ENCODE peak calls at places on chromosomes 5 and 9, in eight cellular contexts. One of them, this sample, is unnamed.

GRCh38 chr5:80745490-80745889 is 90.7 kb upstream of the DHFR start:
- DNase-seq in body of pancreas: no peak
- DNase-seq in hepatocyte: no peak
- DNase-seq in left ventricle myocardium inferior: no peak
- DNase-seq in OCI-LY7: no peak
- DNase-seq in upper lobe of right lung: no peak
- DNase-seq in A549: no peak
- DNase-seq in effector memory CD4-positive, alpha-beta T cell: no peak
- DNase-seq in this sample: no peak

GRCh38 chr5:149285153-149285552 is 13.5 kb downstream of the AFAP1L1 start:
- DNase-seq in body of pancreas: no peak
- DNase-seq in hepatocyte: no peak
- DNase-seq in left ventricle myocardium inferior: no peak
- DNase-seq in OCI-LY7: no peak
- DNase-seq in upper lobe of right lung: no peak
- DNase-seq in A549: no peak
- DNase-seq in effector memory CD4-positive, alpha-beta T cell: no peak
- DNase-seq in this sample: no peak

GRCh38 chr9:82010711-82011110 is 22.1 kb downstream of the SPATA31D1 start:
- DNase-seq in body of pancreas: no peak
- DNase-seq in hepatocyte: no peak
- DNase-seq in left ventricle myocardium inferior: no peak
- DNase-seq in OCI-LY7: no peak
- DNase-seq in upper lobe of right lung: no peak
- DNase-seq in A549: no peak
- DNase-seq in effector memory CD4-positive, alpha-beta T cell: no peak
- DNase-seq in this sample: no peak

GRCh38 chr5:30736642-30737041 is 456.8 kb upstream of the CDH6 start:
- DNase-seq in body of pancreas: no peak
- DNase-seq in hepatocyte: no peak
- DNase-seq in left ventricle myocardium inferior: no peak
- DNase-seq in OCI-LY7: no peak
- DNase-seq in upper lobe of right lung: no peak
- DNase-seq in A549: no peak
- DNase-seq in effector memory CD4-positive, alpha-beta T cell: no peak
- DNase-seq in this sample: no peak

GRCh38 chr5:176172246-176172645 is 66.0 kb upstream of the SIMC1 start:
- DNase-seq in body of pancreas: no peak
- DNase-seq in hepatocyte: no peak
- DNase-seq in left ventricle myocardium inferior: no peak
- DNase-seq in OCI-LY7: no peak
- DNase-seq in upper lobe of right lung: no peak
- DNase-seq in A549: no peak
- DNase-seq in effector memory CD4-positive, alpha-beta T cell: no peak
- DNase-seq in this sample: no peak

GRCh38 chr9:81737871-81738507 is 48.6 kb upstream of the TLE1 start:
- DNase-seq in body of pancreas: peak; percentile 73
- DNase-seq in hepatocyte: peak; percentile 62
- DNase-seq in left ventricle myocardium inferior: no peak
- DNase-seq in OCI-LY7: no peak
- DNase-seq in upper lobe of right lung: no peak
- DNase-seq in A549: peak; percentile 94
- DNase-seq in effector memory CD4-positive, alpha-beta T cell: no peak
- DNase-seq in this sample: peak; percentile 81

GRCh38 chr9:6873862-6874261 is 116.1 kb downstream of the KDM4C start:
- DNase-seq in body of pancreas: no peak
- DNase-seq in hepatocyte: no peak
- DNase-seq in left ventricle myocardium inferior: no peak
- DNase-seq in OCI-LY7: no peak
- DNase-seq in upper lobe of right lung: no peak
- DNase-seq in A549: no peak
- DNase-seq in effector memory CD4-positive, alpha-beta T cell: no peak
- DNase-seq in this sample: no peak

GRCh38 chr5:124735169-124735858 is 11.1 kb downstream of the ZNF608 start:
- DNase-seq in body of pancreas: no peak
- DNase-seq in hepatocyte: peak; percentile 80
- DNase-seq in left ventricle myocardium inferior: no peak
- DNase-seq in OCI-LY7: peak; percentile 73
- DNase-seq in upper lobe of right lung: no peak
- DNase-seq in A549: no peak
- DNase-seq in effector memory CD4-positive, alpha-beta T cell: no peak
- DNase-seq in this sample: peak; percentile 54

GRCh38 chr9:125233678-125234077 is 7.5 kb downstream of the HSPA5 start:
- DNase-seq in body of pancreas: peak; percentile 19
- DNase-seq in hepatocyte: peak; percentile 76
- DNase-seq in left ventricle myocardium inferior: no peak
- DNase-seq in OCI-LY7: no peak
- DNase-seq in upper lobe of right lung: no peak
- DNase-seq in A549: peak; percentile 66
- DNase-seq in effector memory CD4-positive, alpha-beta T cell: no peak
- DNase-seq in this sample: no peak

GRCh38 chr5:38968665-38969064 is 105.5 kb downstream of the RICTOR start:
- DNase-seq in body of pancreas: no peak
- DNase-seq in hepatocyte: no peak
- DNase-seq in left ventricle myocardium inferior: no peak
- DNase-seq in OCI-LY7: no peak
- DNase-seq in upper lobe of right lung: no peak
- DNase-seq in A549: no peak
- DNase-seq in effector memory CD4-positive, alpha-beta T cell: no peak
- DNase-seq in this sample: no peak

GRCh38 chr5:53069626-53070025 is 39.9 kb downstream of the MOCS2 start:
- DNase-seq in body of pancreas: no peak
- DNase-seq in hepatocyte: no peak
- DNase-seq in left ventricle myocardium inferior: no peak
- DNase-seq in OCI-LY7: no peak
- DNase-seq in upper lobe of right lung: no peak
- DNase-seq in A549: no peak
- DNase-seq in effector memory CD4-positive, alpha-beta T cell: no peak
- DNase-seq in this sample: no peak

GRCh38 chr9:135268981-135269380 is 181.5 kb downstream of the OLFM1 start:
- DNase-seq in body of pancreas: no peak
- DNase-seq in hepatocyte: no peak
- DNase-seq in left ventricle myocardium inferior: no peak
- DNase-seq in OCI-LY7: no peak
- DNase-seq in upper lobe of right lung: no peak
- DNase-seq in A549: no peak
- DNase-seq in effector memory CD4-positive, alpha-beta T cell: no peak
- DNase-seq in this sample: no peak

GRCh38 chr9:126939821-126940221 is 25.2 kb downstream of the RALGPS1 start:
- DNase-seq in body of pancreas: peak; percentile 76
- DNase-seq in hepatocyte: peak; percentile 87
- DNase-seq in left ventricle myocardium inferior: no peak
- DNase-seq in OCI-LY7: no peak
- DNase-seq in upper lobe of right lung: peak; percentile 71
- DNase-seq in A549: peak; percentile 46
- DNase-seq in effector memory CD4-positive, alpha-beta T cell: no peak
- DNase-seq in this sample: no peak

GRCh38 chr9:35116898-35117551 is 1.4 kb upstream of the ATOSB start:
- DNase-seq in body of pancreas: peak; percentile 97
- DNase-seq in hepatocyte: peak; percentile 97
- DNase-seq in left ventricle myocardium inferior: peak; percentile 88
- DNase-seq in OCI-LY7: peak; percentile 92
- DNase-seq in upper lobe of right lung: peak; percentile 92
- DNase-seq in A549: peak; percentile 93
- DNase-seq in effector memory CD4-positive, alpha-beta T cell: peak; percentile 82
- DNase-seq in this sample: peak; percentile 80

GRCh38 chr9:97501177-97501971 is at the start of gene TMOD1:
- DNase-seq in body of pancreas: peak; percentile 85
- DNase-seq in hepatocyte: peak; percentile 76
- DNase-seq in left ventricle myocardium inferior: peak; percentile 82
- DNase-seq in OCI-LY7: no peak
- DNase-seq in upper lobe of right lung: peak; percentile 87
- DNase-seq in A549: peak; percentile 45
- DNase-seq in effector memory CD4-positive, alpha-beta T cell: peak; percentile 11
- DNase-seq in this sample: peak; percentile 80

GRCh38 chr5:17463653-17464052 is 34.4 kb upstream of the TAF11L2 start:
- DNase-seq in body of pancreas: no peak
- DNase-seq in hepatocyte: no peak
- DNase-seq in left ventricle myocardium inferior: no peak
- DNase-seq in OCI-LY7: no peak
- DNase-seq in upper lobe of right lung: no peak
- DNase-seq in A549: no peak
- DNase-seq in effector memory CD4-positive, alpha-beta T cell: no peak
- DNase-seq in this sample: no peak

GRCh38 chr9:37407468-37407867 is 15.0 kb upstream of the GRHPR start:
- DNase-seq in body of pancreas: no peak
- DNase-seq in hepatocyte: no peak
- DNase-seq in left ventricle myocardium inferior: no peak
- DNase-seq in OCI-LY7: peak; percentile 81
- DNase-seq in upper lobe of right lung: no peak
- DNase-seq in A549: peak; percentile 42
- DNase-seq in effector memory CD4-positive, alpha-beta T cell: no peak
- DNase-seq in this sample: no peak

GRCh38 chr5:174571662-174572397 is 152.6 kb upstream of the MSX2 start:
- DNase-seq in body of pancreas: peak; percentile 62
- DNase-seq in hepatocyte: peak; percentile 92
- DNase-seq in left ventricle myocardium inferior: peak; percentile 18
- DNase-seq in OCI-LY7: no peak
- DNase-seq in upper lobe of right lung: no peak
- DNase-seq in A549: peak; percentile 85
- DNase-seq in effector memory CD4-positive, alpha-beta T cell: no peak
- DNase-seq in this sample: peak; percentile 73

GRCh38 chr5:67636850-67637524 is 440.4 kb upstream of the CD180 start:
- DNase-seq in body of pancreas: no peak
- DNase-seq in hepatocyte: no peak
- DNase-seq in left ventricle myocardium inferior: no peak
- DNase-seq in OCI-LY7: no peak
- DNase-seq in upper lobe of right lung: no peak
- DNase-seq in A549: no peak
- DNase-seq in effector memory CD4-positive, alpha-beta T cell: no peak
- DNase-seq in this sample: no peak

GRCh38 chr5:103886826-103887225 is 324.2 kb upstream of the NUDT12 start:
- DNase-seq in body of pancreas: no peak
- DNase-seq in hepatocyte: no peak
- DNase-seq in left ventricle myocardium inferior: no peak
- DNase-seq in OCI-LY7: no peak
- DNase-seq in upper lobe of right lung: no peak
- DNase-seq in A549: no peak
- DNase-seq in effector memory CD4-positive, alpha-beta T cell: no peak
- DNase-seq in this sample: no peak

GRCh38 chr5:175418252-175418651 is 25.7 kb downstream of the DRD1 start:
- DNase-seq in body of pancreas: no peak
- DNase-seq in hepatocyte: no peak
- DNase-seq in left ventricle myocardium inferior: no peak
- DNase-seq in OCI-LY7: no peak
- DNase-seq in upper lobe of right lung: no peak
- DNase-seq in A549: no peak
- DNase-seq in effector memory CD4-positive, alpha-beta T cell: no peak
- DNase-seq in this sample: no peak

GRCh38 chr5:123844873-123845272 is 332.9 kb downstream of the CSNK1G3 start:
- DNase-seq in body of pancreas: no peak
- DNase-seq in hepatocyte: no peak
- DNase-seq in left ventricle myocardium inferior: no peak
- DNase-seq in OCI-LY7: no peak
- DNase-seq in upper lobe of right lung: no peak
- DNase-seq in A549: no peak
- DNase-seq in effector memory CD4-positive, alpha-beta T cell: no peak
- DNase-seq in this sample: no peak

GRCh38 chr9:123349691-123350480 is 6.1 kb upstream of the CRB2 start:
- DNase-seq in body of pancreas: peak; percentile 61
- DNase-seq in hepatocyte: peak; percentile 81
- DNase-seq in left ventricle myocardium inferior: no peak
- DNase-seq in OCI-LY7: peak; percentile 83
- DNase-seq in upper lobe of right lung: no peak
- DNase-seq in A549: peak; percentile 52
- DNase-seq in effector memory CD4-positive, alpha-beta T cell: peak; percentile 46
- DNase-seq in this sample: peak; percentile 90

GRCh38 chr9:133972041-133972970 is 19.8 kb downstream of the VAV2 start:
- DNase-seq in body of pancreas: no peak
- DNase-seq in hepatocyte: peak; percentile 84
- DNase-seq in left ventricle myocardium inferior: no peak
- DNase-seq in OCI-LY7: no peak
- DNase-seq in upper lobe of right lung: peak; percentile 61
- DNase-seq in A549: no peak
- DNase-seq in effector memory CD4-positive, alpha-beta T cell: no peak
- DNase-seq in this sample: no peak
- H3K27ac ChIP-seq in body of pancreas: peak overlapping the region; percentile 64
- H3K27ac ChIP-seq in hepatocyte: peak overlapping the region; percentile 95
- H3K27ac ChIP-seq in left ventricle myocardium inferior: no peak overlapping the region
- H3K27ac ChIP-seq in OCI-LY7: no peak overlapping the region
- H3K27ac ChIP-seq in upper lobe of right lung: no peak overlapping the region
- H3K27ac ChIP-seq in A549: no peak overlapping the region
- H3K27ac ChIP-seq in effector memory CD4-positive, alpha-beta T cell: no peak overlapping the region
- H3K27ac ChIP-seq in this sample: no peak overlapping the region

DNA sequence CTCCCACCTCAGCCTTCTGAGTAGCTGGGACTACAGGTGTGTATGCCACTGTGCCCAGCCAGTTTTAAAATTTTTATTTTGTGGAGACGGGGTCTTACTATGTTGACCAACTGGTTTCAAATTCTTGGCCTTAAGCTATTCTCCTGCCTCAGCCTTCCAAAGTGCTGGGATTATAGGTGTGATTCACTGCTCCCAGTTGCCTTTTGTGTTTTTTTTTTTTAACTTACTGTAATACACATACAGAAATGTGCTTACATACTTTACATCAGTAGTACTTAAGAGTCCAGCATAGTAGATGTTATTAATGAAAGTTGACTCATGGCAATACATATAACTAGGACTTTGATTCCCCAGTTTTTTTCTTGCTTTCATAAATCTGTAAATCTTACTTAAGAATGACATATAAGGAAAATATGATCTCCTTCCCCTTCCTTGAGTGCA is 4.7 kb downstream of the MAN2A1 start:
- DNase-seq in body of pancreas: no peak
- DNase-seq in hepatocyte: no peak
- DNase-seq in left ventricle myocardium inferior: no peak
- DNase-seq in OCI-LY7: no peak
- DNase-seq in upper lobe of right lung: no peak
- DNase-seq in A549: no peak
- DNase-seq in effector memory CD4-positive, alpha-beta T cell: no peak
- DNase-seq in this sample: peak; percentile 20
- H3K4me1 ChIP-seq in body of pancreas: peaks cover 63% of the 10 kb centered on the region
- H3K4me1 ChIP-seq in hepatocyte: peaks cover 34% of the 10 kb centered on the region
- H3K4me1 ChIP-seq in left ventricle myocardium inferior: peaks cover 55% of the 10 kb centered on the region
- H3K4me1 ChIP-seq in OCI-LY7: peaks cover 40% of the 10 kb centered on the region
- H3K4me1 ChIP-seq in upper lobe of right lung: peaks cover 41% of the 10 kb centered on the region
- H3K4me1 ChIP-seq in A549: peaks cover 28% of the 10 kb centered on the region
- H3K4me1 ChIP-seq in effector memory CD4-positive, alpha-beta T cell: peaks cover 28% of the 10 kb centered on the region
- H3K4me1 ChIP-seq in this sample: peaks cover 17% of the 10 kb centered on the region

GRCh38 chr5:179697108-179697507 is 1.7 kb upstream of the CANX start:
- DNase-seq in body of pancreas: no peak
- DNase-seq in hepatocyte: no peak
- DNase-seq in left ventricle myocardium inferior: no peak
- DNase-seq in OCI-LY7: no peak
- DNase-seq in upper lobe of right lung: no peak
- DNase-seq in A549: no peak
- DNase-seq in effector memory CD4-positive, alpha-beta T cell: no peak
- DNase-seq in this sample: no peak
- H3K4me3 ChIP-seq in body of pancreas: no peak overlapping the region
- H3K4me3 ChIP-seq in hepatocyte: no peak overlapping the region
- H3K4me3 ChIP-seq in left ventricle myocardium inferior: no peak overlapping the region
- H3K4me3 ChIP-seq in OCI-LY7: peak overlapping the region; percentile 80
- H3K4me3 ChIP-seq in upper lobe of right lung: no peak overlapping the region
- H3K4me3 ChIP-seq in A549: no peak overlapping the region
- H3K4me3 ChIP-seq in effector memory CD4-positive, alpha-beta T cell: no peak overlapping the region
- H3K4me3 ChIP-seq in this sample: no peak overlapping the region

DNA sequence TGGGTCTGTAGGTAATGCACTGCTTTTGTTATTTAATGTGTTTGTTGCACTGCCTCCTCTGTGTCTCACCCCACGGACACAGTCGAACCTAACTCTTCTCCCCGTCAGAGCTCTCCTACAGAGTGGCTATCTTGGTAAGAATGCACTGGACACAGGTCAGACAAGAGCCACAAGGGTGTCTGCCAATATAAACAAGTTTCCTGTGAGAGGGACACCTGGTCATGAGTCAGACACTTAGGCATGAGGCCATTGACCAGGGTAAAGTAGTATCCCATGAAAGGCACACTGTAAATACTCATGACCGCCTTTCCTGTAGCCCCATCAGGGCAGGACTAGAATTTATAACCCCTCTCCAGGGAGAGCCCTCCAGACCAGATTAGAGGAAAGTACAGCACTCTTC is 115.5 kb downstream of the SLC12A2 start:
- DNase-seq in body of pancreas: peak; percentile 47
- DNase-seq in hepatocyte: peak; percentile 32
- DNase-seq in left ventricle myocardium inferior: no peak
- DNase-seq in OCI-LY7: no peak
- DNase-seq in upper lobe of right lung: no peak
- DNase-seq in A549: peak; percentile 47
- DNase-seq in effector memory CD4-positive, alpha-beta T cell: no peak
- DNase-seq in this sample: no peak
- H3K27ac ChIP-seq in body of pancreas: no peak overlapping the region
- H3K27ac ChIP-seq in hepatocyte: peak overlapping the region; percentile 64
- H3K27ac ChIP-seq in left ventricle myocardium inferior: no peak overlapping the region
- H3K27ac ChIP-seq in OCI-LY7: no peak overlapping the region
- H3K27ac ChIP-seq in upper lobe of right lung: no peak overlapping the region
- H3K27ac ChIP-seq in A549: no peak overlapping the region
- H3K27ac ChIP-seq in effector memory CD4-positive, alpha-beta T cell: no peak overlapping the region
- H3K27ac ChIP-seq in this sample: no peak overlapping the region

This sample was measured in SJCRH30.